ENCODE peak calls at places on chromosomes 13 and 19, in seven cellular contexts. S is lower leg skin, X is adrenal gland, A is Calu3, F is fibroblast of villous mesenchyme, U is nephron progenitor cell, O is neural crest cell. V is an unnamed sample.

GRCh38 chr19:12156254-12157058 is at the start of gene ZNF625:
- DNase-seq in U (peak), O (peak), X (peak), S (peak), A (no peak), F (peak), V (peak)

GRCh38 chr13:48730971-48731658 is 77.4 kb downstream of the CYSLTR2 start:
- DNase-seq in X (no peak), A (no peak), U (no peak), O (no peak), S (no peak), F (peak), V (no peak)

GRCh38 chr13:43985437-43986051 is 105.8 kb downstream of the LACC1 start:
- DNase-seq in O (no peak), X (no peak), S (no peak), U (no peak), A (no peak), F (no peak), V (no peak)

GRCh38 chr19:2289714-2290435 is 7.9 kb upstream of the PEAK3 start:
- DNase-seq in U (peak), F (no peak), A (no peak), X (no peak), S (no peak), O (no peak), V (no peak)

GRCh38 chr13:78736142-78736541 is 77.2 kb upstream of the OBI1 start:
- DNase-seq in S (no peak), F (no peak), A (no peak), X (no peak), O (no peak), U (no peak), V (no peak)

GRCh38 chr19:56377105-56377924 is 16.0 kb downstream of the ZNF582 start:
- DNase-seq in F (no peak), U (no peak), S (no peak), A (no peak), O (no peak), X (no peak), V (no peak)

GRCh38 chr19:16601378-16602052 is 26.5 kb downstream of the MED26 start:
- DNase-seq in F (no peak), U (no peak), A (no peak), O (no peak), S (no peak), X (no peak), V (no peak)

GRCh38 chr13:79386125-79386822 is 19.8 kb downstream of the RBM26 start:
- DNase-seq in X (no peak), S (no peak), U (no peak), O (no peak), F (no peak), A (no peak), V (no peak)

GRCh38 chr13:45951724-45952123 is 100.2 kb upstream of the SIAH3 start:
- DNase-seq in O (no peak), U (no peak), A (no peak), X (no peak), S (no peak), F (peak), V (no peak)

GRCh38 chr13:50025446-50025845 is 10.2 kb downstream of the KCNRG start:
- DNase-seq in A (no peak), S (no peak), U (no peak), F (no peak), O (no peak), X (no peak), V (no peak)

GRCh38 chr13:99606322-99607089 is 105.2 kb downstream of the TM9SF2 start:
- DNase-seq in S (peak), A (peak), U (peak), X (peak), F (peak), O (peak), V (peak)

GRCh38 chr19:14536926-14537692 is 7.7 kb downstream of the TECR start:
- DNase-seq in A (peak), F (peak), U (peak), X (peak), O (peak), S (peak), V (no peak)

GRCh38 chr13:111243981-111244380 is 76.5 kb upstream of the TEX29 start:
- DNase-seq in S (no peak), A (no peak), F (no peak), U (no peak), X (no peak), O (no peak), V (no peak)

GRCh38 chr19:12757544-12758274 is 6.1 kb downstream of the BEST2 start:
- DNase-seq in F (peak), A (peak), S (peak), O (peak), X (peak), U (peak), V (peak)

GRCh38 chr13:46527237-46527636 is 25.7 kb upstream of the LRCH1 start:
- DNase-seq in S (no peak), F (no peak), A (no peak), U (no peak), X (no peak), O (no peak), V (no peak)

GRCh38 chr13:51778407-51778806 is 25.6 kb downstream of the DHRS12 start:
- DNase-seq in X (no peak), O (no peak), U (no peak), S (peak), A (no peak), F (no peak), V (no peak)

GRCh38 chr19:43310221-43310620 is 40.9 kb upstream of the PSG9 start:
- DNase-seq in S (no peak), X (no peak), A (no peak), O (no peak), F (no peak), U (no peak), V (no peak)

GRCh38 chr19:43300876-43301765 is 31.8 kb upstream of the PSG9 start:
- DNase-seq in O (no peak), S (no peak), A (no peak), X (no peak), F (no peak), U (no peak), V (no peak)

GRCh38 chr19:43306097-43306496 is 36.8 kb upstream of the PSG9 start:
- DNase-seq in O (no peak), X (no peak), S (no peak), U (no peak), F (no peak), A (no peak), V (no peak)

GRCh38 chr19:43308244-43308815 is 39.0 kb upstream of the PSG9 start:
- DNase-seq in X (no peak), A (no peak), F (no peak), U (no peak), O (no peak), S (no peak), V (no peak)

GRCh38 chr19:43305642-43306041 is 36.3 kb upstream of the PSG9 start:
- DNase-seq in U (no peak), S (no peak), A (no peak), O (no peak), X (no peak), F (no peak), V (no peak)
- TF ChIP-seq CTCF in U (no peak), S (no peak), A (no peak), O (no peak), X (no peak), F (no peak), V (no peak)

GRCh38 chr19:10474962-10475451 is 28.1 kb downstream of the KEAP1 start:
- DNase-seq in X (no peak), O (no peak), U (no peak), S (no peak), F (no peak), A (no peak), V (no peak)

GRCh38 chr19:10473192-10473591 is 30.0 kb downstream of the KEAP1 start:
- DNase-seq in F (no peak), U (no peak), O (no peak), A (no peak), X (no peak), S (no peak), V (no peak)

GRCh38 chr19:10467104-10467706 is 36.0 kb downstream of the KEAP1 start:
- DNase-seq in O (no peak), X (no peak), F (no peak), S (no peak), A (no peak), U (no peak), V (no peak)

GRCh38 chr19:10468133-10468532 is 35.0 kb downstream of the KEAP1 start:
- DNase-seq in S (no peak), A (no peak), O (no peak), U (no peak), F (no peak), X (no peak), V (no peak)

DNA sequence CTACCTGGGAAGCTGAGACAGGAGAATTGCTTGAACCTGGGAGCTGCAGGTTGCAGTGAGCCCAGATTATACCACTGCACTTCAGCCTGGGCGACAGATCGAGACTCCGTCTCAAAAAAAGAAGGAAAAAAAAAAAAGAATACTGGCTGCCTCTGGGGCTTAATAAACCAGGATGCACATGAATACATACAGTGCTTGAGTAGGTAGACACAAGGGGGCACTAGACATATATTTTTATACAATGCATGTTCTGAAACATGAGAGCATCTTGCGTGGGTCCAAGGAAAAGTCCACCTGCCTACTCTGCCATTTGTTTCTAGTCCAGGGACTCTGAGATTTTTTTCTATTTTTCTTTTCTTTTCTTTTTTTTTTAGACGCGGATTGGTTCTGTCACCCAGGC is 31.2 kb downstream of the KEAP1 start:
- DNase-seq in X (no peak), U (no peak), O (no peak), F (peak), S (no peak), A (no peak), V (no peak)
- TF ChIP-seq CTCF in X (no peak), U (peak), O (peak), F (peak), S (no peak), A (peak), V (peak)

GRCh38 chr13:97307096-97307495 is 85.0 kb downstream of the MBNL2 start:
- DNase-seq in X (no peak), F (no peak), U (no peak), A (no peak), S (no peak), O (no peak), V (no peak)

GRCh38 chr13:97307882-97308624 is 85.9 kb downstream of the MBNL2 start:
- DNase-seq in A (peak), S (no peak), U (no peak), F (peak), O (no peak), X (no peak), V (no peak)

GRCh38 chr13:97308735-97309429 is 86.7 kb downstream of the MBNL2 start:
- DNase-seq in X (no peak), S (no peak), F (peak), A (no peak), O (no peak), U (no peak), V (no peak)

GRCh38 chr13:97306646-97307045 is 84.5 kb downstream of the MBNL2 start:
- DNase-seq in X (no peak), S (no peak), A (no peak), U (no peak), O (no peak), F (peak), V (no peak)

GRCh38 chr13:97307544-97307881 is 85.4 kb downstream of the MBNL2 start:
- DNase-seq in U (no peak), A (no peak), F (no peak), O (no peak), S (no peak), X (no peak), V (no peak)
- TF ChIP-seq CTCF in U (no peak), A (no peak), F (no peak), O (no peak), S (no peak), X (no peak), V (no peak)

GRCh38 chr13:23600534-23600933 is 30.3 kb downstream of the TNFRSF19 start:
- DNase-seq in X (no peak), S (no peak), U (no peak), O (no peak), F (no peak), A (no peak), V (no peak)
- TF ChIP-seq CTCF in X (no peak), S (no peak), U (no peak), O (no peak), F (no peak), A (no peak), V (no peak)

GRCh38 chr13:40169476-40169875 is 497.0 kb downstream of the FOXO1 start:
- DNase-seq in X (no peak), O (no peak), S (no peak), A (no peak), F (no peak), U (no peak), V (no peak)
- TF ChIP-seq CTCF in X (no peak), O (no peak), S (no peak), A (no peak), F (no peak), U (no peak), V (no peak)

GRCh38 chr19:54653181-54653809 is 9.5 kb upstream of the LILRB4 start:
- DNase-seq in F (peak), X (no peak), S (no peak), U (no peak), O (no peak), A (no peak), V (no peak)

GRCh38 chr19:54646331-54646841 is 16.1 kb downstream of the LILRB1 start:
- DNase-seq in S (peak), F (no peak), O (no peak), X (no peak), U (no peak), A (no peak), V (no peak)

GRCh38 chr19:54644056-54644455 is 13.8 kb downstream of the LILRB1 start:
- DNase-seq in U (no peak), A (no peak), S (peak), O (no peak), X (no peak), F (no peak), V (peak)

GRCh38 chr19:54650108-54650666 is 12.6 kb upstream of the LILRB4 start:
- DNase-seq in A (no peak), O (no peak), S (no peak), F (no peak), U (no peak), X (no peak), V (no peak)

DNA sequence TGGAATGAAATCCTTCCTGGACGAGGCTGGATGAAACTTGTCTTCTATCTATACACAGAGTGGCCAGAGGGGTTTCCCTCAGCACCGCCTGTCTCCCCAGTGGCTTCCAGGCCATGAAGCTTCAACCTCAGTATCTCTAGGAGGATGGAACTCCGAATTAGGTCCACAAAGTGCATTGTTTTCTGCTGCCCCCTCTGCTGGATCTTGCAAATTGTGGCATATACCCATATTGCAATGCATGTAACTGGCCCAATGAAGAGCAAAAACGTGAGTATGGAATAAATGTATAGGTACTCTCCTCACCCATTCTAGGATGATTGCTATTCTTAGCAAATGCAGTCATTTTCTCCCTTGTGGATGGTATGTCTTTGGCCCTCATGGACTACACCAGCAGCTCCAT is 14.7 kb upstream of the LILRB4 start:
- DNase-seq in F (no peak), S (peak), O (no peak), X (no peak), A (no peak), U (no peak), V (peak)
- TF ChIP-seq CTCF in F (no peak), S (no peak), O (no peak), X (no peak), A (no peak), U (no peak), V (no peak)

GRCh38 chr13:29006359-29006850 is 186.3 kb downstream of the MTUS2 start:
- DNase-seq in X (no peak), S (no peak), F (no peak), U (no peak), O (no peak), A (no peak), V (no peak)

GRCh38 chr13:29005035-29005434 is 184.9 kb downstream of the MTUS2 start:
- DNase-seq in O (no peak), U (no peak), A (no peak), S (no peak), X (no peak), F (no peak), V (no peak)

GRCh38 chr13:29000802-29001201 is 180.7 kb downstream of the MTUS2 start:
- DNase-seq in X (no peak), F (no peak), U (no peak), A (no peak), O (no peak), S (no peak), V (no peak)
- TF ChIP-seq CTCF in X (no peak), F (no peak), U (no peak), A (no peak), O (no peak), S (no peak), V (no peak)

GRCh38 chr19:18233224-18233825 is 7.1 kb upstream of the PDE4C start:
- DNase-seq in O (peak), X (peak), F (peak), S (no peak), A (peak), U (peak), V (no peak)

GRCh38 chr19:18230941-18231734 is 4.9 kb upstream of the PDE4C start:
- DNase-seq in U (no peak), F (no peak), A (peak), O (no peak), X (no peak), S (no peak), V (no peak)

GRCh38 chr19:18234194-18234593 is 8.0 kb upstream of the PDE4C start:
- DNase-seq in F (no peak), A (no peak), X (no peak), S (no peak), U (no peak), O (no peak), V (no peak)

GRCh38 chr19:18231775-18232174 is 5.5 kb upstream of the PDE4C start:
- DNase-seq in A (no peak), F (no peak), X (no peak), S (no peak), O (no peak), U (no peak), V (no peak)

DNA sequence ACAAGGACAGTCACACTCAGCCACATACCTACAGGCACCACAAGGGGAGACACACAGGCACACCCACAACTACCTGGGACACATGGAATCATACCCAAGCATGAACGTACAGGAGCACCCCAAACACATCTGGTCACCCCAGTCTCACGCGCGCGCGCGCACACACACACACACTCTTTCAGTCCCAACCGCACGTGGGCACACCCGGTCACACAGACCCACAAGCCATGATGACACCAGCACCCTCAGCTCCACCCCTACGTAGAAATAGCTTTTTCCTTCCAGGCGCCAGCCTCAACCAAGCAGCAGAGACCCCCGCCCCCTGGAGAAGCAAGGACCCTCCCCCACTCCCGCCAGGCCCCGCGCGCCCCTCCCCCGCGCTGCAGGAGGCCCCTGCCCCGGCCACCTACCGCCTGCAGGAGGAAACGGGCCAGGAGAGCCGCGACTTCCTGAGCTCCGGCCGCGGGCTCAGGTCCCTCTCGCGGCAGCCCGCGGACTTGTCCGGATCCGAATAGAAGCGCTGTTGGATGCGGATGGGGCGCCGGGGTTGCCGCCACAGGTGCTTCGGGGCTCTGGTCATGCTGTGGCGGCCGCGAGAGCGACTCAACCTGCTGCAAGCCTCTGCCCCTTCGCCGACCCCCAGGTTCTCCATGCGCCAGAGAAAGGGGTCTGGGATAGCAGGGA is 6.4 kb upstream of the PDE4C start:
- DNase-seq in O (no peak), A (peak), U (no peak), S (no peak), X (no peak), F (no peak), V (no peak)
- TF ChIP-seq CTCF in O (peak), A (no peak), U (peak), S (no peak), X (peak), F (peak), V (no peak)

GRCh38 chr13:20332361-20333096 is 100.4 kb upstream of the GJB6 start:
- DNase-seq in O (no peak), U (no peak), S (no peak), X (no peak), F (peak), A (no peak), V (no peak)
- TF ChIP-seq CTCF in O (no peak), U (no peak), S (no peak), X (no peak), F (no peak), A (no peak), V (no peak)

V was measured in osteocyte.